ENCODE peak calls at places on chromosomes 5 and 9, in four cellular contexts. X is cardiac muscle cell; Y is transverse colon; I is effector memory CD4-positive, alpha-beta T cell. C is an unnamed sample.

GRCh38 chr9:15277400-15278137 is 29.4 kb downstream of the TTC39B start:
- DNase-seq in X (no peak), I (no peak), Y (no peak), C (no peak)

GRCh38 chr5:157870837-157871834 is 12.2 kb upstream of the CLINT1 start:
- DNase-seq in X (no peak), Y (no peak), I (no peak), C (no peak)

GRCh38 chr5:93930098-93930497 is 188.7 kb upstream of the POU5F2 start:
- DNase-seq in X (no peak), Y (no peak), I (no peak), C (no peak)

GRCh38 chr5:150615141-150615699 is 25.2 kb upstream of the SYNPO start:
- DNase-seq in X (no peak), I (no peak), Y (peak; percentile 41), C (no peak)

GRCh38 chr5:137600721-137601360 is 101.7 kb upstream of the SPOCK1 start:
- DNase-seq in X (no peak), Y (no peak), I (no peak), C (no peak)

GRCh38 chr9:346114-346513 is 131.4 kb downstream of the DOCK8 start:
- DNase-seq in X (no peak), Y (no peak), I (no peak), C (no peak)

GRCh38 chr5:7904170-7904569 is 35.2 kb downstream of the MTRR start:
- DNase-seq in I (no peak), Y (no peak), X (no peak), C (no peak)

GRCh38 chr9:92952861-92953620 is 5.7 kb downstream of the FGD3 start:
- DNase-seq in X (peak; percentile 90), Y (no peak), I (no peak), C (no peak)

GRCh38 chr5:177605667-177606066 is 5.7 kb downstream of the B4GALT7 start:
- DNase-seq in Y (no peak), X (no peak), I (no peak), C (no peak)

GRCh38 chr5:158600679-158601078 is 499.0 kb downstream of the EBF1 start:
- DNase-seq in Y (no peak), I (no peak), X (no peak), C (no peak)

GRCh38 chr9:124363326-124364096 is 51.7 kb downstream of the PSMB7 start:
- DNase-seq in Y (no peak), I (no peak), X (no peak), C (no peak)

GRCh38 chr9:92618633-92619225 is 51.2 kb downstream of the IPPK start:
- DNase-seq in X (peak; percentile 3), I (no peak), Y (no peak), C (no peak)

GRCh38 chr9:81268048-81268447 is 421.3 kb downstream of the TLE1 start:
- DNase-seq in X (no peak), I (no peak), Y (no peak), C (no peak)

GRCh38 chr9:18893491-18893890 is 139.5 kb downstream of the SAXO1 start:
- DNase-seq in I (no peak), Y (no peak), X (no peak), C (no peak)

GRCh38 chr5:134525687-134526482 is 415 bp downstream of the JADE2 start:
- DNase-seq in I (peak; percentile 44), Y (peak; percentile 76), X (peak; percentile 84), C (peak; percentile 64)

GRCh38 chr5:139164020-139164419 is 34.1 kb downstream of the SIL1 start:
- DNase-seq in I (no peak), Y (no peak), X (no peak), C (no peak)

GRCh38 chr9:87556821-87557220 is 59.2 kb downstream of the DAPK1 start:
- DNase-seq in X (no peak), Y (no peak), I (no peak), C (no peak)

GRCh38 chr9:77673912-77674791 is 26.0 kb upstream of the GNA14 start:
- DNase-seq in I (no peak), X (no peak), Y (no peak), C (peak; percentile 2)

GRCh38 chr5:174505621-174506020 is 218.8 kb upstream of the MSX2 start:
- DNase-seq in Y (no peak), X (no peak), I (no peak), C (no peak)

GRCh38 chr9:131892162-131892707 is 152.4 kb upstream of the RAPGEF1 start:
- DNase-seq in X (no peak), Y (no peak), I (no peak), C (no peak)

GRCh38 chr5:121108725-121109124 is 644.6 kb downstream of the PRR16 start:
- DNase-seq in I (no peak), X (no peak), Y (no peak), C (no peak)

GRCh38 chr9:4796988-4797956 is 4.5 kb downstream of the RCL1 start:
- DNase-seq in X (peak; percentile 63), I (no peak), Y (no peak), C (peak; percentile 34)

DNA sequence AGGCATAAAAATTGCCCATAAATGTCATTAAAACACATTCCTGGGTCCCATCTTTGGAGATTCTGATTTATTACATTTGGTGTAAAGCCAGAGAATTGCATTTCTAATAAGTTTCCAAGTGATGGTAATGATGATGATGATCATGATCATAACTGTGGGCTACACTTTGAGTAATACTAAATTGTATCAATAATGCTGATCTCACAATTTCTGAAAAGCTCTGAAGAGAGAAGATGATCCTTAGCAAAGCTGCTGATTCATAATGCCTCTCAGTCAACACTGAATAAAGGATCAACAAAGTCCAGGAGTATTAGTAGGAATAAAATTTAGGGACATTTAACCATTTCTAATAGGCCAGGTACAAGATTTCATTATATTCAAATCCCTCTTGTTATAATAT is 434.5 kb downstream of the CAAP1 start:
- DNase-seq in X (no peak), I (no peak), Y (no peak), C (no peak)
- H3K36me3 ChIP-seq in X (no peaks in the 10 kb centered on the region), I (no peaks in the 10 kb centered on the region), Y (no peaks in the 10 kb centered on the region), C (no peaks in the 10 kb centered on the region)

GRCh38 chr9:69697475-69697874 is 25.3 kb upstream of the APBA1 start:
- DNase-seq in I (no peak), X (no peak), Y (no peak), C (no peak)
- H3K4me3 ChIP-seq in I (no peak overlapping the region), X (no peak overlapping the region), Y (no peak overlapping the region), C (no peak overlapping the region)

GRCh38 chr9:90854637-90855036 is 53.0 kb downstream of the SYK start:
- DNase-seq in X (no peak), Y (no peak), I (no peak), C (no peak)
- H3K36me3 ChIP-seq in X (no peaks in the 10 kb centered on the region), Y (no peaks in the 10 kb centered on the region), I (no peaks in the 10 kb centered on the region), C (no peaks in the 10 kb centered on the region)

GRCh38 chr9:129336130-129336528 is 158.1 kb upstream of the IER5L start:
- DNase-seq in I (no peak), Y (no peak), X (no peak), C (no peak)

GRCh38 chr9:129337287-129338140 is 159.5 kb upstream of the IER5L start:
- DNase-seq in Y (no peak), X (no peak), I (no peak), C (no peak)

GRCh38 chr9:129335456-129336129 is 157.5 kb upstream of the IER5L start:
- DNase-seq in Y (no peak), I (no peak), X (no peak), C (no peak)

GRCh38 chr9:129334744-129335080 is 156.7 kb upstream of the IER5L start:
- DNase-seq in X (no peak), I (no peak), Y (no peak), C (no peak)

DNA sequence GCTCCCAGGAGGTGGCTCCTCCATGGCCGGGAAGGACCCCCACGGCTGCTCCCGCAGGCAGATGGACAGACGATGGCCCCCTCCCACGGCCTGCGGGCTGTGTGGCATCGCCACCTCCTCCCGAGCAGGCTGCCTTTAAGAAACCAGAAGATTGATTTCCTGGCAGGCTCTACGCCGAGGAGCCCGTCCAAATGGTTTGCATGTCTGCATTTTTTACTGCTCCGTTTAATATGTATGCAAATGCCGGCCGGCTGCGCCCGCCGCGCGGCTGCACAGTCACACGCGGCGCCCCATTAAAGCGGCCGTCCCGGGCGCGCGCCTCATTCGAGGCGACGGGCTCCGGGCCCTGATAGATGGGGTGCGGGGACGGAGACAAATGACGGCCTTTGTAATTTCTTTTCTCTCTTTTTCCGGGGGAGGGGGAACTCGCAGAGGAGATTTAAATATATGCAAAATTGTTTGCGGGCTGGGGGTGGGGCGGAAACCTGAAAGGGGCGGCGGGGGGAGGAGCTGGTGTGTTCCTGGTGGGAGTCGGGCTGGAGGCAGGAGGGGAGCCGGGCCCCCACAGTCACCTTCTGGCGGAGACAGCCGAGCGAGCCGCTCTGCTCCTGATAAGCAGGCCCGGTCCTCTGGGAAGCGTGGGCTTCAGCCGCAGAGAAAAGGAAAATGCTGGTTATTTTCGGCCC is 158.7 kb upstream of the IER5L start:
- DNase-seq in I (no peak), X (peak; percentile 64), Y (peak; percentile 47), C (peak; percentile 47)
- H3K4me3 ChIP-seq in I (peak overlapping the region; percentile 52), X (peak overlapping the region; percentile 7), Y (no peak overlapping the region), C (peak overlapping the region; percentile 32)

DNA sequence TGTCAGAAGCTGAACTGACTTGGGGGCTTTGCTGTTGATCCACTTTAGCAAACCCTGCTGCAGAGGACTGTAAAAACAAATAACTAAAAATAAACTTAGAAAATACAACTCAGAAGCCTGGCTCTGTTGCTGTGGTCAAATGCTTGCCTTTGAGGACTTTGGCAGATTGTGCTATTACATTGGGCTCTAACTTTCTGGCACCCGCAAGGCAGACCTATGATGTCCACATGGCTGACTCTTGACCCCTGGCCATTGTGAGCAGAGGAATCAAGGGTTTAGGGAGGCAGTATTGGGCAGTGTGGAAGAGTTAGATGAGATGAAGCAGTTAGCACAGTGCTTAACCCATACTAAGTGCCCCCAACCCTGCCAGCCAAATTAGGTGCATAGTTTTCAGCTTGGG is 34.0 kb downstream of the OTULIN start:
- DNase-seq in Y (no peak), X (no peak), I (no peak), C (no peak)
- H3K36me3 ChIP-seq in Y (no peaks in the 10 kb centered on the region), X (peaks cover 7% of the 10 kb centered on the region), I (peaks cover 35% of the 10 kb centered on the region), C (peaks cover 63% of the 10 kb centered on the region)

DNA sequence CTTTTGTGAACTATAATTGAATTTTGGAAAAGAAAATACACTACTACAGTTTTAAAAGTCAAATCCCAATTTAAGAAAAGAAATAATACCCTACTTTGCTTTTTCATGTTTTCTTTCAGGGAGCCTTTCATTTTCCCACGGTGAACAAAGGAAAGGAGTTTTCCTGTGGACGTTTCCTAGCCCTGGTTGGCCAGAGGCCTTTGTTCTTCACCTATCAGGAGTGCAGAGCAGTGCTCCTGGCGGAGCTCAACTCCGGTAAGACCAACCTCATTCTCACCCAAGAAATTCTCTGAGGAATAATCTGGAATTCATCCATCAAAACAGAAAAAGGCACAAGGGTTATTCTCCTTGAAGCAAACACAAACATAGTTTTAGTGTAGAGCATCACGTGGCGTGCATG is 248.9 kb downstream of the ADGRV1 start:
- DNase-seq in I (no peak), X (no peak), Y (no peak), C (no peak)
- H3K4me3 ChIP-seq in I (no peak overlapping the region), X (no peak overlapping the region), Y (no peak overlapping the region), C (no peak overlapping the region)